ENCODE peak calls at places on chromosomes 3 and 15, in ten cellular contexts. One of them, this sample, is unnamed.

GRCh38 chr15:64437982-64438381 is 22.4 kb upstream of the ZNF609 start:
- DNase-seq in stimulated activated CD4-positive, alpha-beta T cell treated with anti-CD3 and anti-CD28 coated beads, Interleukin-12 subunit alpha, Interleukin-12 subunit beta, amount 100 ng/mL, for 48 hours: no peak
- DNase-seq in stimulated activated naive CD4-positive, alpha-beta T cell treated with Interleukin-2 at 50 U/mL for 16 hours: no peak
- DNase-seq in NAMALWA: no peak
- DNase-seq in AG08395: no peak
- DNase-seq in Daoy: no peak
- DNase-seq in endothelial cell: no peak
- DNase-seq in activated CD4-positive, alpha-beta T cell treated with anti-CD3 and anti-CD28 coated beads, Interleukin-2, amount 50 U/mL, for 24 hours: no peak
- DNase-seq in thoracic aorta: no peak
- DNase-seq in mesendoderm: no peak
- DNase-seq in this sample: no peak

GRCh38 chr3:25820816-25821486 is 31.1 kb downstream of the OXSM start:
- DNase-seq in stimulated activated CD4-positive, alpha-beta T cell treated with anti-CD3 and anti-CD28 coated beads, Interleukin-12 subunit alpha, Interleukin-12 subunit beta, amount 100 ng/mL, for 48 hours: no peak
- DNase-seq in mesendoderm: no peak
- DNase-seq in activated CD4-positive, alpha-beta T cell treated with anti-CD3 and anti-CD28 coated beads, Interleukin-2, amount 50 U/mL, for 24 hours: no peak
- DNase-seq in Daoy: no peak
- DNase-seq in endothelial cell: no peak
- DNase-seq in NAMALWA: no peak
- DNase-seq in stimulated activated naive CD4-positive, alpha-beta T cell treated with Interleukin-2 at 50 U/mL for 16 hours: no peak
- DNase-seq in AG08395: no peak
- DNase-seq in thoracic aorta: no peak
- DNase-seq in this sample: no peak

GRCh38 chr3:12709334-12709733 is 45.4 kb upstream of the RAF1 start:
- DNase-seq in stimulated activated naive CD4-positive, alpha-beta T cell treated with Interleukin-2 at 50 U/mL for 16 hours: no peak
- DNase-seq in endothelial cell: no peak
- DNase-seq in mesendoderm: no peak
- DNase-seq in AG08395: no peak
- DNase-seq in activated CD4-positive, alpha-beta T cell treated with anti-CD3 and anti-CD28 coated beads, Interleukin-2, amount 50 U/mL, for 24 hours: no peak
- DNase-seq in thoracic aorta: no peak
- DNase-seq in Daoy: no peak
- DNase-seq in stimulated activated CD4-positive, alpha-beta T cell treated with anti-CD3 and anti-CD28 coated beads, Interleukin-12 subunit alpha, Interleukin-12 subunit beta, amount 100 ng/mL, for 48 hours: no peak
- DNase-seq in NAMALWA: no peak
- DNase-seq in this sample: no peak

GRCh38 chr15:40952901-40953712 is at the start of gene CHAC1:
- DNase-seq in mesendoderm: peak; percentile 99
- DNase-seq in activated CD4-positive, alpha-beta T cell treated with anti-CD3 and anti-CD28 coated beads, Interleukin-2, amount 50 U/mL, for 24 hours: peak; percentile 89
- DNase-seq in stimulated activated CD4-positive, alpha-beta T cell treated with anti-CD3 and anti-CD28 coated beads, Interleukin-12 subunit alpha, Interleukin-12 subunit beta, amount 100 ng/mL, for 48 hours: peak; percentile 96
- DNase-seq in thoracic aorta: peak; percentile 90
- DNase-seq in NAMALWA: peak; percentile 98
- DNase-seq in AG08395: peak; percentile 100
- DNase-seq in endothelial cell: peak; percentile 89
- DNase-seq in stimulated activated naive CD4-positive, alpha-beta T cell treated with Interleukin-2 at 50 U/mL for 16 hours: peak; percentile 98
- DNase-seq in Daoy: peak; percentile 97
- DNase-seq in this sample: peak; percentile 100

GRCh38 chr3:38168988-38169363 is 3.6 kb downstream of the OXSR1 start:
- DNase-seq in NAMALWA: no peak
- DNase-seq in stimulated activated naive CD4-positive, alpha-beta T cell treated with Interleukin-2 at 50 U/mL for 16 hours: no peak
- DNase-seq in activated CD4-positive, alpha-beta T cell treated with anti-CD3 and anti-CD28 coated beads, Interleukin-2, amount 50 U/mL, for 24 hours: no peak
- DNase-seq in mesendoderm: no peak
- DNase-seq in AG08395: no peak
- DNase-seq in Daoy: peak; percentile 13
- DNase-seq in stimulated activated CD4-positive, alpha-beta T cell treated with anti-CD3 and anti-CD28 coated beads, Interleukin-12 subunit alpha, Interleukin-12 subunit beta, amount 100 ng/mL, for 48 hours: no peak
- DNase-seq in endothelial cell: no peak
- DNase-seq in thoracic aorta: no peak
- DNase-seq in this sample: no peak

GRCh38 chr3:34108976-34109375 is 310.5 kb downstream of the PDCD6IP start:
- DNase-seq in NAMALWA: no peak
- DNase-seq in stimulated activated CD4-positive, alpha-beta T cell treated with anti-CD3 and anti-CD28 coated beads, Interleukin-12 subunit alpha, Interleukin-12 subunit beta, amount 100 ng/mL, for 48 hours: no peak
- DNase-seq in endothelial cell: no peak
- DNase-seq in mesendoderm: no peak
- DNase-seq in thoracic aorta: no peak
- DNase-seq in AG08395: no peak
- DNase-seq in Daoy: no peak
- DNase-seq in activated CD4-positive, alpha-beta T cell treated with anti-CD3 and anti-CD28 coated beads, Interleukin-2, amount 50 U/mL, for 24 hours: no peak
- DNase-seq in stimulated activated naive CD4-positive, alpha-beta T cell treated with Interleukin-2 at 50 U/mL for 16 hours: no peak
- DNase-seq in this sample: no peak

GRCh38 chr3:29764059-29764458 is 483.2 kb downstream of the RBMS3 start:
- DNase-seq in mesendoderm: peak; percentile 21
- DNase-seq in stimulated activated CD4-positive, alpha-beta T cell treated with anti-CD3 and anti-CD28 coated beads, Interleukin-12 subunit alpha, Interleukin-12 subunit beta, amount 100 ng/mL, for 48 hours: no peak
- DNase-seq in Daoy: peak; percentile 41
- DNase-seq in AG08395: peak; percentile 19
- DNase-seq in activated CD4-positive, alpha-beta T cell treated with anti-CD3 and anti-CD28 coated beads, Interleukin-2, amount 50 U/mL, for 24 hours: no peak
- DNase-seq in thoracic aorta: no peak
- DNase-seq in stimulated activated naive CD4-positive, alpha-beta T cell treated with Interleukin-2 at 50 U/mL for 16 hours: no peak
- DNase-seq in endothelial cell: no peak
- DNase-seq in NAMALWA: no peak
- DNase-seq in this sample: no peak

GRCh38 chr3:190017575-190018288 is 103.0 kb downstream of the P3H2 start:
- DNase-seq in stimulated activated CD4-positive, alpha-beta T cell treated with anti-CD3 and anti-CD28 coated beads, Interleukin-12 subunit alpha, Interleukin-12 subunit beta, amount 100 ng/mL, for 48 hours: no peak
- DNase-seq in AG08395: peak; percentile 57
- DNase-seq in endothelial cell: no peak
- DNase-seq in mesendoderm: peak; percentile 70
- DNase-seq in thoracic aorta: no peak
- DNase-seq in activated CD4-positive, alpha-beta T cell treated with anti-CD3 and anti-CD28 coated beads, Interleukin-2, amount 50 U/mL, for 24 hours: no peak
- DNase-seq in NAMALWA: peak; percentile 6
- DNase-seq in stimulated activated naive CD4-positive, alpha-beta T cell treated with Interleukin-2 at 50 U/mL for 16 hours: no peak
- DNase-seq in Daoy: peak; percentile 52
- DNase-seq in this sample: peak; percentile 42

GRCh38 chr3:41323455-41323854 is 124.2 kb downstream of the CTNNB1 start:
- DNase-seq in endothelial cell: no peak
- DNase-seq in AG08395: no peak
- DNase-seq in Daoy: no peak
- DNase-seq in thoracic aorta: no peak
- DNase-seq in NAMALWA: no peak
- DNase-seq in activated CD4-positive, alpha-beta T cell treated with anti-CD3 and anti-CD28 coated beads, Interleukin-2, amount 50 U/mL, for 24 hours: no peak
- DNase-seq in stimulated activated CD4-positive, alpha-beta T cell treated with anti-CD3 and anti-CD28 coated beads, Interleukin-12 subunit alpha, Interleukin-12 subunit beta, amount 100 ng/mL, for 48 hours: no peak
- DNase-seq in stimulated activated naive CD4-positive, alpha-beta T cell treated with Interleukin-2 at 50 U/mL for 16 hours: no peak
- DNase-seq in mesendoderm: no peak
- DNase-seq in this sample: no peak

GRCh38 chr15:75178171-75178937 is 23.3 kb upstream of the C15orf39 start:
- DNase-seq in AG08395: no peak
- DNase-seq in endothelial cell: peak; percentile 35
- DNase-seq in Daoy: no peak
- DNase-seq in thoracic aorta: no peak
- DNase-seq in NAMALWA: peak; percentile 51
- DNase-seq in activated CD4-positive, alpha-beta T cell treated with anti-CD3 and anti-CD28 coated beads, Interleukin-2, amount 50 U/mL, for 24 hours: no peak
- DNase-seq in mesendoderm: no peak
- DNase-seq in stimulated activated naive CD4-positive, alpha-beta T cell treated with Interleukin-2 at 50 U/mL for 16 hours: no peak
- DNase-seq in stimulated activated CD4-positive, alpha-beta T cell treated with anti-CD3 and anti-CD28 coated beads, Interleukin-12 subunit alpha, Interleukin-12 subunit beta, amount 100 ng/mL, for 48 hours: no peak
- DNase-seq in this sample: no peak

GRCh38 chr3:48273594-48274211 is 32.8 kb downstream of the ZNF589 start:
- DNase-seq in mesendoderm: peak; percentile 77
- DNase-seq in AG08395: peak; percentile 72
- DNase-seq in Daoy: peak; percentile 51
- DNase-seq in thoracic aorta: no peak
- DNase-seq in stimulated activated CD4-positive, alpha-beta T cell treated with anti-CD3 and anti-CD28 coated beads, Interleukin-12 subunit alpha, Interleukin-12 subunit beta, amount 100 ng/mL, for 48 hours: peak; percentile 63
- DNase-seq in endothelial cell: peak; percentile 68
- DNase-seq in activated CD4-positive, alpha-beta T cell treated with anti-CD3 and anti-CD28 coated beads, Interleukin-2, amount 50 U/mL, for 24 hours: peak; percentile 24
- DNase-seq in NAMALWA: peak; percentile 63
- DNase-seq in stimulated activated naive CD4-positive, alpha-beta T cell treated with Interleukin-2 at 50 U/mL for 16 hours: peak; percentile 28
- DNase-seq in this sample: peak; percentile 81

GRCh38 chr3:13535905-13536304 is 13.0 kb upstream of the FBLN2 start:
- DNase-seq in Daoy: no peak
- DNase-seq in NAMALWA: no peak
- DNase-seq in AG08395: no peak
- DNase-seq in stimulated activated CD4-positive, alpha-beta T cell treated with anti-CD3 and anti-CD28 coated beads, Interleukin-12 subunit alpha, Interleukin-12 subunit beta, amount 100 ng/mL, for 48 hours: no peak
- DNase-seq in activated CD4-positive, alpha-beta T cell treated with anti-CD3 and anti-CD28 coated beads, Interleukin-2, amount 50 U/mL, for 24 hours: no peak
- DNase-seq in endothelial cell: no peak
- DNase-seq in stimulated activated naive CD4-positive, alpha-beta T cell treated with Interleukin-2 at 50 U/mL for 16 hours: no peak
- DNase-seq in mesendoderm: no peak
- DNase-seq in thoracic aorta: no peak
- DNase-seq in this sample: no peak

This sample was measured in AG20443.